ENCODE peak calls at places on chromosomes 16 and 17, in ten cellular contexts. Q is tibial nerve, F is IMR-90, G is body of pancreas, V is heart left ventricle, H is spleen, R is esophagus muscularis mucosa, S is prostate gland, A is ovary, I is testis. E is an unnamed sample. For H3K4me1, the result is how much of the 10 kb centered on the place peaks cover.

GRCh38 chr17:71511266-71511995 is 609.4 kb upstream of the SOX9 start:
- DNase-seq in H (no peak), F (no peak), G (no peak), A (no peak), S (no peak), V (no peak), Q (no peak), R (no peak), I (no peak), E (no peak)

GRCh38 chr16:73171901-73172619 is 124.1 kb upstream of the ZFHX3 start:
- DNase-seq in F (no peak), I (no peak), S (no peak), V (peak), G (no peak), H (no peak), A (no peak), R (no peak), Q (no peak), E (no peak)

GRCh38 chr17:44005865-44006580 is 1.6 kb downstream of the NAGS start:
- DNase-seq in A (no peak), V (no peak), S (no peak), G (peak), I (peak), F (no peak), Q (no peak), H (peak), R (no peak), E (peak)

GRCh38 chr17:43942286-43942685 is at the start of gene PPY:
- DNase-seq in Q (no peak), A (no peak), F (no peak), I (no peak), H (no peak), V (no peak), G (no peak), R (no peak), S (no peak), E (no peak)

GRCh38 chr17:4728124-4728523 is 3.1 kb upstream of the MED11 start:
- DNase-seq in I (no peak), Q (no peak), G (peak), A (no peak), F (no peak), V (no peak), H (no peak), S (no peak), R (no peak), E (no peak)

GRCh38 chr16:380837-381787 is 666 bp downstream of the PGAP6 start:
- DNase-seq in Q (no peak), R (no peak), I (no peak), A (peak), F (peak), S (no peak), H (peak), V (peak), G (peak), E (no peak)

GRCh38 chr16:269061-269796 is 6.5 kb downstream of the RGS11 start:
- DNase-seq in R (no peak), H (no peak), G (peak), Q (no peak), S (no peak), I (no peak), F (no peak), A (no peak), V (no peak), E (no peak)

GRCh38 chr16:68377667-68378420 is 67.0 kb downstream of the PRMT7 start:
- DNase-seq in A (no peak), F (no peak), V (no peak), H (no peak), I (no peak), S (peak), G (no peak), Q (no peak), R (no peak), E (no peak)

GRCh38 chr16:30964540-30965226 is 7.1 kb downstream of the SETD1A start:
- DNase-seq in V (no peak), G (no peak), Q (no peak), H (no peak), F (no peak), S (no peak), R (no peak), I (no peak), A (no peak), E (no peak)

GRCh38 chr16:57540906-57541753 is 1.3 kb upstream of the ADGRG5 start:
- DNase-seq in I (no peak), F (no peak), G (no peak), S (no peak), A (no peak), Q (no peak), H (peak), R (no peak), V (no peak), E (no peak)

GRCh38 chr16:71927383-71927782 is 32.1 kb downstream of the IST1 start:
- DNase-seq in V (peak), S (peak), Q (peak), A (peak), G (peak), H (no peak), R (no peak), F (peak), I (peak), E (no peak)

GRCh38 chr17:45675012-45675411 is 109.1 kb upstream of the CRHR1 start:
- DNase-seq in F (no peak), I (no peak), A (no peak), V (no peak), Q (no peak), G (no peak), R (no peak), S (no peak), H (no peak), E (no peak)

GRCh38 chr17:45190503-45191282 is 29.0 kb downstream of the HEXIM2 start:
- DNase-seq in I (no peak), S (no peak), A (no peak), V (no peak), F (no peak), G (no peak), R (no peak), H (no peak), Q (no peak), E (no peak)

GRCh38 chr16:75957870-75958269 is 231.6 kb upstream of the CPHXL start:
- DNase-seq in A (no peak), R (no peak), S (no peak), F (no peak), H (no peak), Q (no peak), V (no peak), I (no peak), G (no peak), E (no peak)

GRCh38 chr17:2684549-2684948 is 27.0 kb downstream of the CLUH start:
- DNase-seq in F (no peak), H (no peak), V (no peak), I (no peak), A (no peak), S (no peak), Q (no peak), R (no peak), G (no peak), E (no peak)

GRCh38 chr16:89924298-89924924 is 1.3 kb downstream of the TUBB3 start:
- DNase-seq in I (no peak), A (no peak), R (no peak), G (no peak), Q (no peak), H (no peak), V (no peak), F (peak), S (no peak), E (no peak)

GRCh38 chr17:77107506-77108433 is 33.0 kb upstream of the SEC14L1 start:
- DNase-seq in I (no peak), H (no peak), G (no peak), Q (no peak), A (no peak), S (no peak), V (no peak), R (no peak), F (peak), E (peak)

GRCh38 chr16:11994187-11995119 is 17.9 kb downstream of the SNX29 start:
- DNase-seq in V (peak), R (no peak), H (peak), I (peak), F (peak), Q (peak), S (no peak), G (no peak), A (no peak), E (no peak)

GRCh38 chr17:9024497-9024896 is 3.2 kb downstream of the NTN1 start:
- DNase-seq in H (no peak), Q (no peak), V (no peak), A (no peak), G (no peak), I (no peak), F (no peak), R (no peak), S (no peak), E (no peak)

GRCh38 chr17:9095390-9095789 is 74.1 kb downstream of the NTN1 start:
- DNase-seq in V (no peak), R (no peak), H (no peak), I (no peak), Q (peak), A (no peak), F (no peak), G (no peak), S (no peak), E (no peak)

GRCh38 chr17:82925336-82925735 is 85.5 kb upstream of the ZNF750 start:
- DNase-seq in R (no peak), Q (no peak), I (no peak), G (no peak), V (no peak), F (no peak), H (no peak), S (no peak), A (no peak), E (no peak)

GRCh38 chr17:27481327-27481726 is 25.1 kb downstream of the KSR1 start:
- DNase-seq in I (no peak), V (no peak), G (no peak), Q (no peak), F (no peak), H (peak), R (no peak), S (no peak), A (no peak), E (peak)

GRCh38 chr16:4298761-4299522 is 16.9 kb upstream of the GLIS2 start:
- DNase-seq in A (peak), Q (no peak), S (peak), R (no peak), V (peak), G (peak), F (peak), H (no peak), I (peak), E (no peak)

GRCh38 chr16:70252355-70252988 is 732 bp upstream of the EXOSC6 start:
- DNase-seq in S (no peak), H (no peak), Q (no peak), G (no peak), V (no peak), A (no peak), R (no peak), F (peak), I (peak), E (no peak)

GRCh38 chr17:15893333-15894024 is 51.5 kb upstream of the ADORA2B start:
- DNase-seq in S (no peak), I (no peak), R (no peak), Q (no peak), G (no peak), A (no peak), V (no peak), F (peak), H (no peak), E (no peak)

DNA sequence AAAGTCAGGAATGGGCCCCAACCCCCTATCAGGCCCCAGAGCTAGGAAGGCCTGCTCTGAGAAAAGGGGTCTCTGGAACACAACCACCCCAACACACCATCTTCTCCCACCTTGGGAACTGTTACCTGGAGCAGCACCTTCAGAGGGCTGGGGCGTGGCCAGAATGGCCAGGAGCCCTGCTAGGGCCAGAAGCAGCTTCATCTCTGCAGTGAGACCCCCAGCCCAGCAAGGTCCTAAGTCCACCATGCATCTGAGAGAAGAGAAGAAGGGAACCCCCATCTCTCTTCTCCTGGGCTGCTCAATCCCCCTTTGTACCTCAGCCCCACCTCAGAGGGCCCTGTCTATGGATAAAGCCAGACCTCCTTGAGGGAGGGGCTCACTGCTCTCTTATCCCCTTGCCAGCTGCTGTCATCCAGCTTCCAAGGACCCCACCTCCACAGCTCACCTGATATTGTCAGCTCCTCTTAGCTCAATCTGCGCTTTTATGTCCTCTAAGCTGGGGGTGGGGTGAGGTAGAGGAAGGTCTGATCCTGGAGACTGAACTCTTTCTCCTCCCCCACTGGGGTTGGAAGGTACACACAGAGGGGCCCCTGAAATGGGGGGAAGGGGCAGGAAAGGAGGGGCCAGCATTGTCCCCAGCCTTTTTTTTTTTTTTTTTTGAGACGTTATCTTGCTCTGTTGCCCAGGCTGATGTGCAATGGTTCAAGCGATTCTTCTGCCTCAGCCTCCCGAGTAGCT is at the start of gene MPO:
- DNase-seq in H (no peak), V (no peak), A (no peak), F (no peak), I (no peak), Q (no peak), S (no peak), R (no peak), G (no peak), E (no peak)
- TF ChIP-seq POLR2A in H (no peak), V (no peak), A (no peak), F (no peak), I (no peak), Q (no peak), S (no peak), R (no peak), G (no peak), E (no peak)

DNA sequence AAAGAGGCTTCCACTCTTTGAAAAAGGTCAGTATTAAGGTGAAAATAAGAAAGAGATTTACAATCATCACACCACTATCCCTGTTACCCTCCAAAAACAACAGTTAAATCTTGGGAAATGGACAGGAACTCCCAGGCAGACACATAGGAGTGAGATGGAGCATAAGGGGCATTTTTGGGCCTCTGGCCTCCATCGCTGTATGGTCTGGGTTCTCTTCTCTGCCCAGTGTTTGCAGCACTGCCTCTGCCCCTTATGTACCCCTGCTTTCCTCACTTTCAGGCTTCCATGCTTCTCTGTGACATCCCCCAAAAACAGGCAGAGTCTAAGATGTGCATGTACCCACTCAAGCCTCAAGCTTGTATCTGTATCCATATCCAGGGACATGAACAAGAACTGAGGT is 630 bp upstream of the HOXB2 start:
- DNase-seq in I (no peak), S (no peak), F (peak), V (no peak), Q (no peak), R (no peak), H (no peak), G (no peak), A (no peak), E (no peak)
- H3K4me1 ChIP-seq in I (under half), S (under half), F (under half), V (under half), Q (under half), R (under half), H (half or more), G (under half), A (under half), E (under half)

GRCh38 chr16:64269756-64270155 is 852.1 kb downstream of the CDH11 start:
- DNase-seq in Q (no peak), F (peak), G (no peak), I (no peak), A (no peak), H (no peak), R (no peak), V (no peak), S (no peak), E (no peak)
- TF ChIP-seq POLR2A in Q (no peak), F (no peak), G (no peak), I (no peak), A (no peak), H (no peak), R (no peak), V (no peak), S (no peak), E (no peak)

DNA sequence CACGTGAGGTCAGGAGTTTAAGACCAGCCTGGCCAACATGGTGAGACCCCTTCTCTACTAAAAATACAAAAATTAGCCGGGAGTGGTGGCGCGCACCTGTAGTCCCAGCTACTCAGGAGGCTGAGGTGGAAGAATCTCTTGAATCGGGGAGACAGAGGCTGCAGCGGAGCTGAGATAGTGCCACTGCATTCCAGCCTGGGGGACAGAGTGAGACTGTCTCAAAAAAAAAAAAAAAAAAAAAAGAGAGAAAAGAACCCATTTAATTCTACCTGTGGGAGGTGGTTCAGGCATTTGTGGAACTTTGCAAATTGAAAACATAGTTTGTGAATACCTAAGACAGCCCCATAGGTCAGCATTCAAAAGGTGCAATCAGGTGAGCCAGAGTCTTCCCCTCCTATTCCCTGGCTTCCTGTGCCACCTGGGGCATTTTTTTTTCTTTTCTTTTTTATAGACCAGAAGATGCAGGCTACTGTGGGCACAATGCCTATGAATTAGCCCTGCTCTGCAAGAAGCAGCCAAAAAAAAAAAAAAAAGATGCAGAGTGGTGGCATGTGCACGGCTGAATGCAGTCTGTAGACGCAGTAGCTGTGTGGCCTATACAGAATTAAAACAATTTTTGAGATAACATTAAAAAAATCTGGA is 9.1 kb upstream of the SOCS3 start:
- DNase-seq in Q (no peak), F (no peak), S (no peak), G (no peak), H (no peak), R (no peak), A (no peak), V (no peak), I (no peak), E (no peak)
- H3K4me1 ChIP-seq in Q (under half), F (under half), S (under half), G (under half), H (under half), R (under half), A (under half), V (under half), I (under half), E (under half)

GRCh38 chr17:75896360-75897075 is at the start of gene TRIM65:
- DNase-seq in H (peak), S (peak), G (peak), I (peak), V (peak), F (peak), Q (peak), R (no peak), A (peak), E (peak)
- TF ChIP-seq POLR2A in H (no peak), S (peak), G (peak), I (peak), V (no peak), F (no peak), Q (no peak), R (peak), A (peak), E (peak)

E was measured in Peyer's patch.